ENCODE peak calls at places on chromosomes 4 and X, in seven cellular contexts. R, Y, D, X, M, Z and S are unnamed samples.

GRCh38 chr4:184395451-184395917 is 78.9 kb downstream of the IRF2 start:
- DNase-seq in M (no peak), D (no peak), R (peak), Y (no peak), Z (no peak), X (no peak), S (no peak)

GRCh38 chrX:13094780-13095425 is 50.5 kb upstream of the FAM9C start:
- DNase-seq in R (no peak), Y (no peak), M (no peak), D (no peak), Z (no peak), X (peak), S (no peak)

GRCh38 chr4:148205481-148205880 is 236.7 kb downstream of the NR3C2 start:
- DNase-seq in R (no peak), D (no peak), M (no peak), Z (no peak), X (no peak), Y (no peak), S (no peak)

GRCh38 chr4:48945981-48946380 is 39.4 kb upstream of the OCIAD2 start:
- DNase-seq in R (no peak), D (no peak), Y (no peak), Z (no peak), X (no peak), M (no peak), S (no peak)

GRCh38 chrX:147738260-147738659 is 173.5 kb upstream of the FMR1 start:
- DNase-seq in R (no peak), Z (no peak), Y (peak), M (no peak), D (no peak), X (no peak), S (no peak)

GRCh38 chr4:113534698-113535097 is 226.8 kb downstream of the CAMK2D start:
- DNase-seq in Z (no peak), X (no peak), R (no peak), Y (no peak), D (no peak), M (no peak), S (no peak)

GRCh38 chr4:123819362-123820035 is 422.9 kb downstream of the SPRY1 start:
- DNase-seq in M (no peak), Z (no peak), X (no peak), Y (no peak), D (no peak), R (no peak), S (no peak)

GRCh38 chr4:186557486-186557885 is 2.1 kb upstream of the MTNR1A start:
- DNase-seq in Y (no peak), R (no peak), D (no peak), X (peak), M (no peak), Z (no peak), S (no peak)

GRCh38 chr4:16265820-16266219 is 39.5 kb upstream of the TAPT1 start:
- DNase-seq in Z (no peak), X (no peak), Y (no peak), R (no peak), D (no peak), M (no peak), S (no peak)

GRCh38 chr4:30537462-30537861 is 182.7 kb upstream of the PCDH7 start:
- DNase-seq in M (no peak), Y (no peak), R (no peak), Z (no peak), D (no peak), X (peak), S (no peak)

GRCh38 chr4:10582059-10582686 is 102.4 kb downstream of the CLNK start:
- DNase-seq in Z (no peak), D (no peak), Y (peak), R (peak), X (peak), M (no peak), S (no peak)

GRCh38 chrX:105870465-105870864 is 48.1 kb downstream of the NRK start:
- DNase-seq in R (no peak), M (no peak), X (no peak), D (no peak), Y (no peak), Z (no peak), S (no peak)

GRCh38 chr4:180610317-180610716 is 1632.9 kb upstream of the TENM3 start:
- DNase-seq in M (no peak), Y (no peak), D (no peak), Z (no peak), R (no peak), X (peak), S (no peak)

GRCh38 chr4:75289843-75290616 is 224.2 kb downstream of the RCHY1 start:
- DNase-seq in M (no peak), R (no peak), X (no peak), Z (no peak), Y (no peak), D (no peak), S (peak)

GRCh38 chrX:97481228-97481627 is 597.5 kb downstream of the RPA4 start:
- DNase-seq in R (no peak), Z (no peak), M (no peak), Y (no peak), X (no peak), D (no peak), S (no peak)

GRCh38 chr4:48954314-48954713 is 31.8 kb upstream of the CWH43 start:
- DNase-seq in R (no peak), M (no peak), Z (no peak), X (peak), Y (no peak), D (no peak), S (no peak)

GRCh38 chr4:6250235-6250983 is 19.2 kb upstream of the WFS1 start:
- DNase-seq in Y (no peak), X (peak), D (peak), R (peak), M (peak), Z (no peak), S (peak)

GRCh38 chrX:100615015-100615414 is 21.6 kb downstream of the TSPAN6 start:
- DNase-seq in X (peak), R (no peak), Z (no peak), Y (peak), D (no peak), M (no peak), S (no peak)

GRCh38 chrX:151505796-151506195 is 57.7 kb upstream of the PASD1 start:
- DNase-seq in R (no peak), D (no peak), Z (no peak), X (peak), M (peak), Y (peak), S (no peak)

GRCh38 chr4:6109842-6110560 is 90.3 kb downstream of the JAKMIP1 start:
- DNase-seq in M (no peak), X (no peak), R (no peak), Z (no peak), D (no peak), Y (no peak), S (no peak)

GRCh38 chr4:74327751-74328150 is 19.5 kb downstream of the EPGN start:
- DNase-seq in Y (no peak), R (no peak), Z (no peak), M (no peak), D (no peak), X (no peak), S (no peak)

GRCh38 chr4:57866468-57867173 is 756.4 kb upstream of the IGFBP7 start:
- DNase-seq in X (no peak), Z (no peak), Y (no peak), R (no peak), M (no peak), D (no peak), S (no peak)

GRCh38 chrX:3371163-3371562 is 24.7 kb upstream of the MXRA5 start:
- DNase-seq in X (peak), Z (no peak), Y (no peak), R (no peak), M (no peak), D (no peak), S (no peak)

GRCh38 chrX:67619253-67619652 is 75.4 kb downstream of the AR start:
- DNase-seq in X (peak), R (no peak), M (no peak), Z (no peak), Y (no peak), D (no peak), S (no peak)

GRCh38 chrX:125090046-125090445 is 229.6 kb upstream of the TEX13C start:
- DNase-seq in X (peak), D (no peak), Z (no peak), Y (no peak), R (no peak), M (no peak), S (no peak)

GRCh38 chr4:151698213-151698612 is 62.6 kb downstream of the GATB start:
- DNase-seq in M (no peak), Z (no peak), R (no peak), D (no peak), Y (no peak), X (no peak), S (no peak)

GRCh38 chrX:84133023-84133422 is 55.0 kb downstream of the RPS6KA6 start:
- DNase-seq in Y (no peak), M (no peak), D (no peak), Z (no peak), R (no peak), X (peak), S (no peak)

GRCh38 chr4:81635747-81636146 is 164.0 kb upstream of the RASGEF1B start:
- DNase-seq in M (no peak), Y (no peak), Z (peak), R (peak), X (no peak), D (peak), S (no peak)

GRCh38 chr4:41632481-41633073 is 94.6 kb downstream of the LIMCH1 start:
- DNase-seq in Y (no peak), M (no peak), R (no peak), D (no peak), X (no peak), Z (no peak), S (no peak)

GRCh38 chr4:612052-612748 is 13.2 kb upstream of the PDE6B start:
- DNase-seq in X (no peak), Y (no peak), R (no peak), M (no peak), D (no peak), Z (no peak), S (no peak)

GRCh38 chrX:23822397-23822796 is 39.4 kb downstream of the SAT1 start:
- DNase-seq in M (no peak), Z (no peak), R (peak), D (no peak), X (peak), Y (no peak), S (no peak)

GRCh38 chrX:120380699-120381098 is 18.8 kb downstream of the ATP1B4 start:
- DNase-seq in X (no peak), D (peak), Z (no peak), M (no peak), Y (peak), R (no peak), S (no peak)

GRCh38 chrX:110315541-110315940 is 2.3 kb downstream of the AMMECR1 start:
- DNase-seq in X (peak), Y (no peak), Z (no peak), D (no peak), R (no peak), M (no peak), S (no peak)

GRCh38 chrX:69136546-69137331 is 28.5 kb downstream of the PJA1 start:
- DNase-seq in D (no peak), M (no peak), Z (no peak), X (peak), Y (no peak), R (no peak), S (no peak)

GRCh38 chrX:145727476-145727875 is 90.2 kb upstream of the SLITRK2 start:
- DNase-seq in D (no peak), X (peak), Y (no peak), Z (no peak), R (peak), M (no peak), S (no peak)

GRCh38 chrX:155865193-155865592 is 16.0 kb upstream of the VAMP7 start:
- DNase-seq in X (no peak), R (no peak), Z (no peak), D (no peak), M (no peak), Y (no peak), S (no peak)

GRCh38 chr4:165780735-165781134 is 92.3 kb upstream of the TLL1 start:
- DNase-seq in M (no peak), Z (no peak), R (no peak), X (no peak), Y (no peak), D (no peak), S (no peak)

GRCh38 chr4:158147151-158147550 is 25.7 kb downstream of the GASK1B start:
- DNase-seq in Z (no peak), Y (no peak), X (no peak), R (no peak), D (no peak), M (no peak), S (no peak)